ENCODE peak calls at places on chromosomes 13 and 19, in nine cellular contexts. R is dermis microvascular lymphatic vessel endothelial cell; N is cardiac fibroblast; B is stimulated activated CD8-positive, alpha-beta memory T cell treated with anti-CD3 and anti-CD28 coated beads, Interleukin-12 subunit alpha, Interleukin-12 subunit beta, amount 100 ng/mL, for 4 hours; W is GM12878; E is NCI-H526; Y is BE2C; X is foreskin fibroblast; Q is AG08396. O is an unnamed sample.

GRCh38 chr13:41311607-41312500 is 787 bp downstream of the NAA16 start:
- DNase-seq in W (no peak), Y (peak; percentile 64), N (peak; percentile 51), E (peak; percentile 76), X (peak; percentile 67), Q (peak; percentile 53), B (peak; percentile 34), R (peak; percentile 59), O (peak; percentile 58)

GRCh38 chr19:8615022-8615421 is 4.5 kb upstream of the ADAMTS10 start:
- DNase-seq in E (no peak), X (no peak), R (no peak), W (no peak), B (no peak), Q (no peak), N (no peak), Y (no peak), O (no peak)

GRCh38 chr19:30317403-30317802 is 54.8 kb upstream of the ZNF536 start:
- DNase-seq in B (no peak), R (no peak), Q (no peak), X (no peak), E (no peak), Y (no peak), N (no peak), W (no peak), O (no peak)

GRCh38 chr19:1591421-1592022 is 1.1 kb downstream of the MBD3 start:
- DNase-seq in W (no peak), E (no peak), R (peak; percentile 45), X (peak; percentile 38), N (peak; percentile 13), Y (no peak), B (no peak), Q (peak; percentile 40), O (peak; percentile 12)

GRCh38 chr13:46747031-46747820 is 49.7 kb downstream of the ESD start:
- DNase-seq in R (no peak), X (no peak), E (no peak), Y (no peak), Q (no peak), W (no peak), N (no peak), B (no peak), O (no peak)

GRCh38 chr19:8566855-8567254 is 10.4 kb downstream of the MYO1F start:
- DNase-seq in W (no peak), N (no peak), Q (no peak), Y (no peak), E (no peak), X (no peak), B (no peak), R (no peak), O (peak; percentile 24)

GRCh38 chr13:57123660-57124059 is 17.1 kb upstream of the PRR20A start:
- DNase-seq in W (no peak), E (no peak), B (no peak), N (peak; percentile 8), Y (no peak), X (no peak), R (no peak), Q (no peak), O (no peak)

GRCh38 chr13:59843040-59843439 is 320.7 kb downstream of the DIAPH3 start:
- DNase-seq in R (peak; percentile 18), B (no peak), X (no peak), Q (no peak), Y (no peak), W (no peak), N (no peak), E (no peak), O (no peak)

O was measured in fibroblast of villous mesenchyme.